ENCODE peak calls at places on chromosomes 1 and 21, in ten cellular contexts. R, F, D, O, N, C, V, B, S and U are unnamed samples.
A peak's percentile ranks its signal among the peaks of the same experiment; 100 is the strongest.

GRCh38 chr1:116405241-116406135 is 32.4 kb downstream of the ATP1A1 start:
- DNase-seq in R (no peak), F (no peak), D (no peak), O (no peak), N (no peak), C (peak; percentile 40), V (no peak), B (no peak), S (peak; percentile 31), U (no peak)

GRCh38 chr21:20661745-20662470 is 336.3 kb upstream of the NCAM2 start:
- DNase-seq in R (no peak), F (no peak), D (no peak), O (no peak), N (no peak), C (no peak), V (no peak), B (no peak), S (no peak), U (no peak)

GRCh38 chr1:36511804-36512798 is 29.4 kb upstream of the CSF3R start:
- DNase-seq in R (no peak), F (no peak), D (no peak), O (no peak), N (no peak), C (no peak), V (no peak), B (no peak), S (no peak), U (no peak)

GRCh38 chr1:38915352-38915948 is 26.2 kb downstream of the RHBDL2 start:
- DNase-seq in R (no peak), F (peak; percentile 65), D (no peak), O (no peak), N (no peak), C (no peak), V (no peak), B (no peak), S (no peak), U (no peak)

GRCh38 chr21:39073063-39073462 is 110.2 kb downstream of the PSMG1 start:
- DNase-seq in R (no peak), F (no peak), D (no peak), O (no peak), N (no peak), C (no peak), V (no peak), B (no peak), S (no peak), U (no peak)

GRCh38 chr1:238360474-238360873 is 469.8 kb upstream of the ZP4 start:
- DNase-seq in R (no peak), F (no peak), D (no peak), O (no peak), N (no peak), C (no peak), V (no peak), B (no peak), S (no peak), U (no peak)

GRCh38 chr1:16631248-16632043 is 18.1 kb upstream of the NBPF1 start:
- DNase-seq in R (no peak), F (peak; percentile 50), D (peak; percentile 21), O (peak; percentile 77), N (peak; percentile 34), C (no peak), V (no peak), B (no peak), S (peak; percentile 99), U (no peak)

GRCh38 chr21:16891821-16892220 is 621.0 kb upstream of the CXADR start:
- DNase-seq in R (no peak), F (no peak), D (peak; percentile 61), O (no peak), N (no peak), C (peak; percentile 58), V (peak; percentile 88), B (no peak), S (no peak), U (no peak)

GRCh38 chr1:169697769-169698168 is 13.7 kb downstream of the SELL start:
- DNase-seq in R (peak; percentile 77), F (no peak), D (no peak), O (no peak), N (no peak), C (no peak), V (no peak), B (no peak), S (no peak), U (no peak)

GRCh38 chr1:66867501-66867900 is 57.2 kb downstream of the DNAI4 start:
- DNase-seq in R (no peak), F (no peak), D (no peak), O (no peak), N (no peak), C (no peak), V (no peak), B (no peak), S (no peak), U (no peak)

GRCh38 chr1:104406731-104407130 is 657.0 kb downstream of the AMY1C start:
- DNase-seq in R (no peak), F (no peak), D (no peak), O (no peak), N (no peak), C (no peak), V (no peak), B (no peak), S (no peak), U (no peak)

GRCh38 chr1:174871886-174872285 is 127.9 kb upstream of the CACYBP start:
- DNase-seq in R (no peak), F (no peak), D (no peak), O (no peak), N (no peak), C (no peak), V (no peak), B (no peak), S (no peak), U (no peak)

GRCh38 chr1:84078108-84078823 is 65.8 kb upstream of the PRKACB start:
- DNase-seq in R (no peak), F (peak; percentile 11), D (no peak), O (peak; percentile 90), N (no peak), C (no peak), V (peak; percentile 35), B (no peak), S (no peak), U (no peak)
- TF ChIP-seq POLR2A in R (no peak), F (no peak), D (no peak), O (no peak), N (no peak), C (peak; percentile 57), V (peak; percentile 3), B (peak; percentile 1), S (no peak), U (no peak)

GRCh38 chr1:202054094-202054493 is 43.7 kb downstream of the ELF3 start:
- DNase-seq in R (no peak), F (no peak), D (no peak), O (no peak), N (no peak), C (no peak), V (no peak), B (no peak), S (no peak), U (no peak)

GRCh38 chr1:202058001-202058908 is 47.9 kb downstream of the ELF3 start:
- DNase-seq in R (no peak), F (peak; percentile 5), D (peak; percentile 24), O (no peak), N (peak; percentile 34), C (no peak), V (peak; percentile 29), B (no peak), S (no peak), U (no peak)

GRCh38 chr1:202061055-202061454 is 50.7 kb downstream of the ELF3 start:
- DNase-seq in R (no peak), F (peak; percentile 2), D (no peak), O (no peak), N (no peak), C (no peak), V (no peak), B (no peak), S (no peak), U (no peak)

DNA sequence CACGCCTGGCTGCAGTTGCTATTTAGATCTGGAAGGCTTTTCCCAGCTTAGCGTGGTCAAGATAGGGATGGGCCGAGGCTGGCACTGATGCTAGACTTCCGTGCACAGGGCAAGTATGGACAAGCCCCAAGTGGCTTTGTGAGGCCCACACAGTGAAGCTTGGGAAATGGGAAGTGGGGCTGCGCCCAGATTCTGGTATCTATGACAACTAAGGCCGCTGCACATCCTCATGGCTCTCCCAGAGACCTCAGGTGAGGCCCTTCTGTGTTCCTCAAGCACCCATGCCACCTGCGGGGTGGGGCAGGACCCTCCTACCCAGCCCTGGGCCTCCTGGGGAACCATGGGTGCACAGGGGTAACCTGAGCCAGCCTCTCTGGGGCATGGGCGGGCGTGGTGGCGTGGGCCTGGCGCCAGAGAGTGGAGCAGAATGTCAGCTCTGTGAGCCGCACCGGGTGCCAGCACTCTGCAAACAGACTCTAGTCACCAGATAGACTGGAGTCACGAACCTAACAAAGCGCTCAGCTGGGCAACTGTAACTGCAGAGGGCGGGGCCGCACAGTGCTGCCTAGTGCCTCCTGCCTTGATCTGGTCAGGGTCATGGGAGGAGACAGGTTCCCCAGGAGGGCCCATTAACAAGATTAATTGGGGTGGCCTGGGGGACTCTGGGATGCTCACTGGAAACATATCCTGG is 46.4 kb downstream of the ELF3 start:
- DNase-seq in R (no peak), F (peak; percentile 25), D (peak; percentile 62), O (no peak), N (peak; percentile 96), C (peak; percentile 93), V (no peak), B (no peak), S (no peak), U (no peak)
- TF ChIP-seq POLR2AphosphoS5 in R (no peak), F (no peak), D (no peak), O (no peak), N (peak; percentile 77), C (peak; percentile 85), V (no peak), B (no peak), S (peak; percentile 11), U (no peak)

DNA sequence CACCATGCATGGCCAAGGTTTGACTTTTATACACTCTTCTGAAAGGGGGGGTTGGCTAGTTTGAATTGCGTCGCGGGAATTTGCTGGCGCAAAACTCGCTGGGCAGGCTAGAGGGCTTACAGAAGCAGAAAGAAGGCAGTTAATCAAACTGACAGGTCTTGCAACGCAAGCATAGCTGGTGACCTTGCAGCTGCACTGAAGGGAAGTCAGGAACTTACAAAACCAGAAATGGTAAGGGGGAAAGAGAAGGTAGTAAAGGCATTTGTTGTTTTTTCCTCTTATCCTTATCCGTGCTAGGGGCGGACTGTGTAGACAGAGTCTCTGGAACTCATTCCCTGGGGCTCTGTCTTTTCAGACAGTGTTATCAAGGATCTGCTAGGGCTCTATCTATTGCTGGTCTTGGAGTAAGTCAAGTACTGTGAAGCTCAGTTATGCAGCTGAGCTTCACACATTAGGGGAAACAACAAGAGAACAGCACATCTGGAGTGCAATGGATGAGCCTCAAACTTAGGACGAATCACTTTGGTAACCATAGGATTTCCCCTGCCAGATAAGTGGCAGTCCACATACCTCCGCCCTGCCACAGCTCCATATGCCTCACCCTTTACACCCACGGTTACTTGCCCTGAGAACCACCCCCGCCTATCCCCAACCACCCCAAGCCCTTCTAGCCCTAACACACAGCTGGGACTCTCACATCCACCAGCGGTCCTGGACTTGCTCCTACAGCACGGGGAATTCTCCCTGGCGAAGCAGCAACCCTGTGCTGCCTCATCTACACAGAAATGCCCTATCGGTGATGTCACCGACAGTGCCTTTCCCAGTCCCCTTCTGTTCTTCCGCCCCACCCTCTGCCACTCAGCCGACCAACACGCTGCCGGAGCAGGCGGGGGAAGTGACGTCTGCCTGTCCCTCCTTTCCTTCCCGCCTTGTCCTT is 251.4 kb downstream of the FAM72C start:
- DNase-seq in R (no peak), F (peak; percentile 50), D (no peak), O (peak; percentile 87), N (no peak), C (no peak), V (no peak), B (no peak), S (no peak), U (no peak)
- TF ChIP-seq POLR2A in R (no peak), F (peak; percentile 98), D (no peak), O (no peak), N (no peak), C (no peak), V (no peak), B (no peak), S (no peak), U (no peak)

GRCh38 chr1:203557390-203557789 is 63.4 kb downstream of the OPTC start:
- DNase-seq in R (no peak), F (no peak), D (peak; percentile 22), O (no peak), N (no peak), C (no peak), V (no peak), B (no peak), S (no peak), U (no peak)
- TF ChIP-seq POLR2AphosphoS5 in R (no peak), F (no peak), D (no peak), O (no peak), N (no peak), C (no peak), V (no peak), B (no peak), S (no peak), U (no peak)